ENCODE peak calls at places on chromosomes 13 and 19, in seven cellular contexts. H is Peyer's patch; K is activated CD8-positive, alpha-beta T cell treated with anti-CD3 and anti-CD28 coated beads for 36 hours; F is GM10248; J is left lung; S is foreskin fibroblast; T is H9. N is an unnamed sample.

GRCh38 chr13:49995535-49996165 is 1.2 kb upstream of the TRIM13 start:
- DNase-seq in H (no peak), K (no peak), F (no peak), J (no peak), S (peak; percentile 46), T (no peak), N (peak; percentile 47)

GRCh38 chr13:30792257-30793000 is 57.1 kb downstream of the ALOX5AP start:
- DNase-seq in H (peak; percentile 75), K (no peak), F (no peak), J (peak; percentile 85), S (peak; percentile 99), T (peak; percentile 50), N (no peak)

GRCh38 chr13:21297914-21298831 is 121.7 kb downstream of the MRPL57 start:
- DNase-seq in H (peak; percentile 92), K (peak; percentile 87), F (peak; percentile 95), J (peak; percentile 96), S (peak; percentile 97), T (peak; percentile 93), N (peak; percentile 69)

GRCh38 chr13:30341815-30342570 is 34.6 kb upstream of the KATNAL1 start:
- DNase-seq in H (peak; percentile 76), K (no peak), F (no peak), J (peak; percentile 83), S (peak; percentile 97), T (no peak), N (no peak)

GRCh38 chr19:41903161-41903953 is 20.4 kb downstream of the ARHGEF1 start:
- DNase-seq in H (no peak), K (no peak), F (no peak), J (peak; percentile 65), S (no peak), T (no peak), N (no peak)

GRCh38 chr19:41225238-41226052 is 6.4 kb downstream of the AXL start:
- DNase-seq in H (peak; percentile 68), K (peak; percentile 80), F (no peak), J (no peak), S (peak; percentile 99), T (peak; percentile 60), N (peak; percentile 85)

GRCh38 chr13:106466691-106467405 is 68.6 kb downstream of the EFNB2 start:
- DNase-seq in H (no peak), K (no peak), F (no peak), J (no peak), S (no peak), T (no peak), N (no peak)

GRCh38 chr19:17846146-17846545 is 1.6 kb downstream of the JAK3 start:
- DNase-seq in H (no peak), K (peak; percentile 47), F (no peak), J (no peak), S (no peak), T (no peak), N (no peak)

GRCh38 chr19:33513424-33513823 is 8.2 kb downstream of the PEPD start:
- DNase-seq in H (no peak), K (no peak), F (no peak), J (no peak), S (no peak), T (no peak), N (no peak)

GRCh38 chr19:35565016-35565856 is 1.8 kb upstream of the ATP4A start:
- DNase-seq in H (no peak), K (no peak), F (no peak), J (no peak), S (no peak), T (no peak), N (no peak)

GRCh38 chr13:112761701-112762689 is 72.2 kb downstream of the ATP11A start:
- DNase-seq in H (no peak), K (no peak), F (no peak), J (no peak), S (no peak), T (no peak), N (no peak)

GRCh38 chr19:44942067-44942571 is at the start of gene APOC4:
- DNase-seq in H (no peak), K (no peak), F (no peak), J (no peak), S (no peak), T (no peak), N (no peak)
- TF ChIP-seq CTCF in H (no peak), K (no peak), F (no peak), J (no peak), S (no peak), T (no peak), N (no peak)

GRCh38 chr13:52195052-52195837 is 35.8 kb upstream of the NEK3 start:
- DNase-seq in H (peak; percentile 90), K (peak; percentile 74), F (peak; percentile 74), J (peak; percentile 87), S (peak; percentile 90), T (peak; percentile 92), N (peak; percentile 67)
- TF ChIP-seq CTCF in H (no peak), K (no peak), F (peak; percentile 37), J (no peak), S (peak; percentile 3), T (no peak), N (no peak)

GRCh38 chr13:98487016-98487415 is 89.9 kb downstream of the STK24 start:
- DNase-seq in H (no peak), K (no peak), F (no peak), J (no peak), S (peak; percentile 82), T (no peak), N (no peak)

GRCh38 chr13:98485561-98485960 is 91.3 kb downstream of the STK24 start:
- DNase-seq in H (no peak), K (no peak), F (no peak), J (no peak), S (no peak), T (no peak), N (no peak)

GRCh38 chr13:98484289-98485219 is 92.4 kb downstream of the STK24 start:
- DNase-seq in H (peak; percentile 92), K (peak; percentile 84), F (peak; percentile 76), J (peak; percentile 85), S (peak; percentile 96), T (peak; percentile 91), N (peak; percentile 98)

GRCh38 chr13:98487522-98487921 is 89.4 kb downstream of the STK24 start:
- DNase-seq in H (no peak), K (no peak), F (no peak), J (no peak), S (no peak), T (no peak), N (no peak)

GRCh38 chr13:98486412-98486811 is 90.5 kb downstream of the STK24 start:
- DNase-seq in H (no peak), K (no peak), F (no peak), J (no peak), S (no peak), T (no peak), N (no peak)
- TF ChIP-seq CTCF in H (no peak), K (no peak), F (no peak), J (no peak), S (no peak), T (no peak), N (no peak)

DNA sequence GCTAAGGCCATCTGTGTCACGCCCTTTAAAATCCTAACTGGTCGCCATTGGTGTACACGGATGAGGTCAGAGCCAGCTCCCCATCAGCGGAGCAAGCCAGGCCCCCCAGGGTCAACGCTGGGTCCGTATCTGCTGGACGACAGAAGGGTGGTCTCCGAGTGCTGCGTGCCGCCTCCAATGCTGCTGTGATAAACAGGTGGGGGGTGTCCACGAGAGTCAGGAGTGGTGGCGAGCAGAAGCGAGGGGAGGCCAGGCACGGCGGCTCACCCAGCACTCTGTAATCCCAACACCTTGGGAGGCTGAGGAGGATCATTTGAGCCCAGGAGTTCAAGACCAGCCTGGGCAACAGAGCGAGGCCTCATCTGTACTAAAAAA is 30.8 kb upstream of the CACTIN start:
- DNase-seq in H (no peak), K (no peak), F (no peak), J (no peak), S (no peak), T (no peak), N (no peak)
- TF ChIP-seq CTCF in H (no peak), K (no peak), F (no peak), J (no peak), S (no peak), T (no peak), N (no peak)

GRCh38 chr13:57633141-57633949 is 1.8 kb downstream of the PCDH17 start:
- DNase-seq in H (peak; percentile 47), K (peak; percentile 1), F (no peak), J (peak; percentile 80), S (peak; percentile 0), T (peak; percentile 91), N (peak; percentile 36)
- TF ChIP-seq CTCF in H (no peak), K (no peak), F (no peak), J (peak; percentile 17), S (no peak), T (peak; percentile 84), N (no peak)

DNA sequence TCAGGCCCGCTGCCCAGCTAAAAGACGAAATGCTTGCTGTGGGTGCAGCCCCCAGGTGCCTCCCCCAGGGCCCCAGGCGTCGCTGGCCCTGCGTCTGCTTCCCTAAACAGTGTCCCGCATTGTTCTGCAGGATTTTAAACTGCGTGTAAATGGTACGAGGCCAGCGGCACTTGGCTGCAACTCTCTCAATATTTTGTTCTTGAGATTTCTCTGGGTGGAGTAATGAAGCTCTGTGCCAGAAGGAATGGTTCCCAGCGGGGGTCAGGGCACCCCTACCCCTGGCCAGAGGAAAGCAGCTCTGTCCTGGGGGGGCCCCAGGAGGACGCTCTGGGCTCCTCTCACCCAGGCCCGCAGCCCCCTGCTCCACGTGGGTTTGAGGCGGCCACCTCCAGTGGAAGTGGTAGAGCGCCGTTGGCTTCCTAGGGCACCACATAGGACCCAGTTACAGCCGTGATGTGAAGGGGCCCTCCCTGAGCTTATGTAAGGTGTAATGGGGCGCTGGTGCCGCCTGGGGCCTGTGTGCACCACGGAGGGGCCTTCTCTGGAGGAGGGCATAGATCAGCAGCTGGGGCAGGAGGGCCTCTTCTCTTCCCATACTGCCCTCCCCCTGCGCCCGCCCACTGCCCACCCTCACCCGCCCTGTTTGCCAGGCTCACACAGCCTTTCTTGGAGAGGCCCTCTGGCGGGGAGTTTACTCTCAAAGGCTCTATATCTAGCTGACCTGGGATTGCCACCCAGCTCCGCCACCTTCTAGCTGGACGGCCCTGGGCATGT is 19.8 kb downstream of the PAK4 start:
- DNase-seq in H (no peak), K (no peak), F (no peak), J (peak; percentile 74), S (peak; percentile 37), T (no peak), N (no peak)
- TF ChIP-seq CTCF in H (no peak), K (no peak), F (no peak), J (no peak), S (no peak), T (peak; percentile 7), N (no peak)

GRCh38 chr13:73549717-73550116 is 490.9 kb downstream of the KLF5 start:
- DNase-seq in H (no peak), K (no peak), F (no peak), J (no peak), S (no peak), T (no peak), N (no peak)

GRCh38 chr13:73542446-73542845 is 483.6 kb downstream of the KLF5 start:
- DNase-seq in H (no peak), K (no peak), F (no peak), J (no peak), S (no peak), T (no peak), N (no peak)

GRCh38 chr13:73547239-73547638 is 488.4 kb downstream of the KLF5 start:
- DNase-seq in H (no peak), K (no peak), F (no peak), J (no peak), S (no peak), T (no peak), N (no peak)

GRCh38 chr13:73548444-73548843 is 489.6 kb downstream of the KLF5 start:
- DNase-seq in H (no peak), K (no peak), F (no peak), J (no peak), S (no peak), T (no peak), N (no peak)

GRCh38 chr13:73544175-73544574 is 485.4 kb downstream of the KLF5 start:
- DNase-seq in H (no peak), K (no peak), F (no peak), J (no peak), S (no peak), T (no peak), N (no peak)
- TF ChIP-seq CTCF in H (no peak), K (no peak), F (no peak), J (no peak), S (no peak), T (peak; percentile 18), N (no peak)